ENCODE peak calls at places on chromosomes 7 and 10, in five cellular contexts. V is K562, M is GM12878, D is H1, C is HepG2. G is an unnamed sample.

GRCh38 chr7:30906014-30906413 is 5.6 kb upstream of the AQP1 start:
- DNase-seq in V (no peak), M (no peak), D (no peak), C (no peak), G (no peak)

GRCh38 chr10:106707657-106708056 is 456.8 kb downstream of the SORCS1 start:
- DNase-seq in V (no peak), M (no peak), D (no peak), C (no peak), G (no peak)

GRCh38 chr7:158784270-158784669 is 45.0 kb downstream of the ESYT2 start:
- DNase-seq in V (no peak), M (no peak), D (no peak), C (no peak), G (no peak)

GRCh38 chr10:72370201-72370722 is 15.5 kb upstream of the DNAJB12 start:
- DNase-seq in V (no peak), M (peak; percentile 9), D (no peak), C (no peak), G (no peak)

GRCh38 chr7:154336295-154336694 is 284.1 kb downstream of the DPP6 start:
- DNase-seq in V (no peak), M (no peak), D (no peak), C (no peak), G (no peak)

GRCh38 chr10:87978166-87978565 is 114.7 kb downstream of the PTEN start:
- DNase-seq in V (no peak), M (no peak), D (no peak), C (no peak), G (no peak)

GRCh38 chr10:86024555-86025001 is 342.0 kb downstream of the GRID1 start:
- DNase-seq in V (peak; percentile 35), M (no peak), D (no peak), C (no peak), G (no peak)

GRCh38 chr7:157831901-157832810 is 495.4 kb downstream of the DNAJB6 start:
- DNase-seq in V (no peak), M (no peak), D (no peak), C (no peak), G (no peak)

GRCh38 chr10:13859979-13860619 is 273.3 kb downstream of the PRPF18 start:
- DNase-seq in V (no peak), M (no peak), D (no peak), C (no peak), G (no peak)

GRCh38 chr7:54879776-54880175 is 120.8 kb upstream of the SEC61G start:
- DNase-seq in V (no peak), M (no peak), D (no peak), C (no peak), G (peak; percentile 32)

GRCh38 chr7:96670338-96671289 is 39.0 kb downstream of the SEM1 start:
- DNase-seq in V (no peak), M (no peak), D (no peak), C (no peak), G (no peak)
- TF ChIP-seq KDM1A in V (no peak), M (no peak), D (no peak), C (no peak), G (no peak)

DNA sequence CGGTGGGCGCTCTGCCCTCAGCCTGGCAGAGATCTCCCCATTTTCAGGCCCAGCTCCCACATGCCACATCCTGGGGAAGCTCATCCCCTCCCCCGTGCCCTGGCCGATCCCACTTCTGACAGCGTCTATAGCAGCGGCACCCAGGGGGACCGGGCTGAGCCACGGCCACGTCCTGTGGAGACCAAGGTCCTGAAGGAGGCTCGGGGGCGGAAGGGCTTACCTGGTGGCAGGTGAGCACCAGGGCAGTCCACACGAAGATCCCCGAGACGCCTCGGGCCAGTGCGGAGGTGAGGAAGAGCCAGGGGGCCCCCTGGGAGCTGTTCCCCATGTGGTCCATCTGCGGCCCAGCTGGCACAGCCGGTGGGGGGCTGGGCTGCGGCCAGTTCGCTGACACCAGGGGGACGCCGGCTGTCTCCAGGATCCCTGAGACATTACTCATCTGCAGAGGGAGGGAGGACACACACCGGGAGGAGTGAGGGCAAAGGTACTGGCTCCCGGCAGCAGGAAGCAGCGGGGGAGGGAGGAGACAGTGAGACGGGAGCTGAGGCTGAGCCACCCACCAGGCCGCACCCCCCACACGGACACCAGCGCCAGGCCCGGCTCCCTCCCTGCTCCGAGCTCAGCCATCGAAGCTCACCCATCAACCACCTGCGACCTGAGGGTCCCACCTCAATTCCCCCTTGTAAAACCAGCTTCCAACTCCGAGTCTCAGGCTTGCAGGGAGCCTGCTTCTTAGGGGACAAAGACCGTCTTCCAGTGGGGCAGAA is 776 bp downstream of the TMEM184A start:
- DNase-seq in V (peak; percentile 69), M (no peak), D (no peak), C (peak; percentile 88), G (peak; percentile 94)
- TF ChIP-seq USF2 in V (no peak), M (no peak), D (no peak), C (no peak), G (no peak)

GRCh38 chr10:118173326-118173725 is 126.6 kb upstream of the RAB11FIP2 start:
- DNase-seq in V (no peak), M (no peak), D (no peak), C (no peak), G (no peak)
- TF ChIP-seq KDM1A in V (no peak), M (no peak), D (no peak), C (no peak), G (no peak)

GRCh38 chr7:80236696-80237095 is 102.1 kb downstream of the GNAI1 start:
- DNase-seq in V (no peak), M (no peak), D (no peak), C (no peak), G (no peak)

GRCh38 chr7:80231719-80232118 is 97.1 kb downstream of the GNAI1 start:
- DNase-seq in V (no peak), M (no peak), D (no peak), C (no peak), G (peak; percentile 13)

GRCh38 chr7:80230327-80230726 is 95.7 kb downstream of the GNAI1 start:
- DNase-seq in V (no peak), M (no peak), D (no peak), C (no peak), G (no peak)

DNA sequence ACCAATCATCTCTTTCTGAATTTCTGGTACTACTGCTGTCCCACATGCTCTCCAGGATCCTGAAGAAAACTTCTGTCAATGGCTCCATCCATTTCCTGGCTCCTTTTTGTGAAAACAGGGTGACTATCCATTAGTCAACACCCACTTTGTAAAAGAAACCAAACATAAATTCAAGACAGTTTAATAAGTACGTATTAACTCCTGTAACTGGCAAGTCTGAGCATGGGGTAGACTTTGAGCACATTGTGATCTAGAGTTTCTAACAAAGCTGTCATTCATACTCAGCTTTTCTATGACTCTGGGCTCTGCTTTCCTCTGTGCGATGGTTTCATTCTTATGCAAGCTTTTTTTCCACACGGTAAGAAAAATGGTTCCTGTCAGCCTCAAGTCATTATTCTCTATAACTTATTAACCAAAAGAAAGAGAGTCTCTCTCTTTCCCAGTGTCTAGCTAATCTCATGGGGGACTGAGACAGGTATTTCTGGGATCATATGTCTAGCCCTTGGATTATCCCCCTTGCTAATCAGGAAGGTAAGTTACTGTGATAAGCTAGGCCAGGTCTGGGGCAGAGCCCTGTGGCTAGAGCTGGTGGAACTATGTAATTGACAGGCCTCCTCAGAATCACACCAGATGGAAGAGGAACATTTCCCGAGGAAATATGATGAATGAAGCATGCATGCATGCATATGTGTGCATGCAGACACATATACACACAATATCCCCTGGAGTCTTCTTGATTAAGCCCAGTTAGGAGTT is 98.5 kb downstream of the GNAI1 start:
- DNase-seq in V (no peak), M (no peak), D (no peak), C (peak; percentile 70), G (no peak)
- TF ChIP-seq USF2 in V (no peak), M (no peak), D (no peak), C (no peak), G (no peak)

GRCh38 chr7:24885305-24885704 is 94.7 kb downstream of the OSBPL3 start:
- DNase-seq in V (no peak), M (no peak), D (no peak), C (no peak), G (no peak)

GRCh38 chr7:24881622-24882021 is 98.4 kb downstream of the OSBPL3 start:
- DNase-seq in V (no peak), M (no peak), D (no peak), C (peak; percentile 50), G (no peak)

GRCh38 chr7:24882989-24883631 is 96.9 kb downstream of the OSBPL3 start:
- DNase-seq in V (no peak), M (no peak), D (no peak), C (no peak), G (no peak)

GRCh38 chr7:24884401-24884800 is 95.6 kb downstream of the OSBPL3 start:
- DNase-seq in V (no peak), M (no peak), D (no peak), C (no peak), G (no peak)

DNA sequence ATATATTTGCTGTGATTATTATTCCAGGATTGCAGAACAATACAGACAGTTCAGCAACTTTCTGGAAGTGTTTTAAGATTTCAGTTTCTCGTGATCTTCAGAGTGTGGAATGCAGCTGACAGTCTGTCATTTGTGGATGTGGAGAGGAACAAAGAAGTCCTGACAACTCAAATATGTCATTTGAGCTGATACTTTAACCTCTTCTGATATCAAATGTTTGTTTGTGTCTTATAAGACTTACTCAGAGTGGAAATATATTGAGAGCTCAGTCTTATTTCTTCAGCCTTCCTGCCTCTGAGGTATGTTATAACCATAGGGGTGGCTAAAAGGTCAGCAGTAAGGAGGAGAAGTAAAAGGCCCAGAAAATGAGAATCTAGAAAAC is 96.4 kb downstream of the OSBPL3 start:
- DNase-seq in V (no peak), M (no peak), D (no peak), C (no peak), G (no peak)
- TF ChIP-seq KDM1A in V (no peak), M (no peak), D (no peak), C (no peak), G (no peak)